ENCODE peak calls at places on chromosomes 6 and 20, in ten cellular contexts. U, I, F, H, T, X, D, P, W and M are unnamed samples.

GRCh38 chr6:30156262-30156599 is 4.8 kb downstream of the TRIM10 start:
- DNase-seq in W (peak; percentile 50), X (peak; percentile 47), U (no peak), T (peak; percentile 6), D (no peak), H (no peak), P (peak; percentile 49), I (no peak), F (no peak), M (no peak)

GRCh38 chr6:34970962-34971361 is 81.9 kb downstream of the ANKS1A start:
- DNase-seq in D (no peak), W (no peak), T (no peak), I (no peak), U (no peak), H (no peak), X (no peak), P (no peak), F (no peak), M (no peak)

GRCh38 chr6:98203170-98203806 is 631.1 kb upstream of the POU3F2 start:
- DNase-seq in U (no peak), W (no peak), F (no peak), I (peak; percentile 69), D (no peak), P (no peak), X (no peak), H (no peak), T (no peak), M (no peak)

GRCh38 chr6:85672050-85672449 is 29.4 kb upstream of the SYNCRIP start:
- DNase-seq in D (no peak), I (peak; percentile 38), U (no peak), W (no peak), F (no peak), H (no peak), P (no peak), T (no peak), X (peak; percentile 38), M (no peak)

GRCh38 chr6:152893187-152893586 is 89.7 kb downstream of the FBXO5 start:
- DNase-seq in U (no peak), F (no peak), X (no peak), D (no peak), H (no peak), P (no peak), I (no peak), W (no peak), T (no peak), M (no peak)

GRCh38 chr6:37984578-37984977 is 165.1 kb downstream of the ZFAND3 start:
- DNase-seq in T (no peak), I (no peak), F (no peak), W (no peak), X (no peak), H (no peak), D (no peak), U (no peak), P (no peak), M (no peak)

GRCh38 chr6:161242779-161243693 is 30.8 kb downstream of the AGPAT4 start:
- DNase-seq in T (no peak), X (peak; percentile 49), I (peak; percentile 78), P (no peak), D (peak; percentile 79), U (no peak), W (no peak), H (no peak), F (no peak), M (no peak)

GRCh38 chr6:99425647-99426453 is 742 bp upstream of the PNISR start:
- DNase-seq in X (peak; percentile 89), I (peak; percentile 95), P (peak; percentile 91), U (peak; percentile 73), H (peak; percentile 19), T (peak; percentile 83), D (peak; percentile 90), W (peak; percentile 96), F (peak; percentile 58), M (no peak)

GRCh38 chr6:77462359-77463307 is 658 bp downstream of the HTR1B start:
- DNase-seq in I (peak; percentile 77), H (no peak), W (no peak), P (no peak), D (peak; percentile 77), T (peak; percentile 85), U (peak; percentile 28), X (no peak), F (no peak), M (no peak)

GRCh38 chr6:20691185-20691584 is 156.9 kb downstream of the CDKAL1 start:
- DNase-seq in I (no peak), P (no peak), T (no peak), W (no peak), H (no peak), U (no peak), D (no peak), X (no peak), F (no peak), M (no peak)

GRCh38 chr6:16318538-16318937 is 80.2 kb downstream of the GMPR start:
- DNase-seq in D (no peak), H (no peak), P (no peak), T (no peak), X (no peak), U (no peak), I (no peak), W (no peak), F (no peak), M (no peak)

GRCh38 chr20:2612073-2612472 is 40.4 kb upstream of the NOP56 start:
- DNase-seq in X (no peak), F (no peak), P (no peak), W (peak; percentile 91), U (no peak), T (no peak), I (no peak), D (no peak), H (no peak), M (no peak)
- TF ChIP-seq POLR2AphosphoS5 in X (no peak), F (no peak), P (no peak), W (no peak), U (no peak), T (no peak), I (no peak), D (no peak), H (no peak), M (no peak)

GRCh38 chr20:57748601-57749130 is 38.9 kb upstream of the PMEPA1 start:
- DNase-seq in F (peak; percentile 96), T (peak; percentile 80), W (no peak), X (no peak), H (peak; percentile 56), I (no peak), D (no peak), U (peak; percentile 55), P (peak; percentile 38), M (peak; percentile 55)
- TF ChIP-seq POLR2AphosphoS5 in F (peak; percentile 37), T (peak; percentile 31), W (peak; percentile 64), X (no peak), H (no peak), I (no peak), D (no peak), U (peak; percentile 52), P (no peak), M (no peak)

DNA sequence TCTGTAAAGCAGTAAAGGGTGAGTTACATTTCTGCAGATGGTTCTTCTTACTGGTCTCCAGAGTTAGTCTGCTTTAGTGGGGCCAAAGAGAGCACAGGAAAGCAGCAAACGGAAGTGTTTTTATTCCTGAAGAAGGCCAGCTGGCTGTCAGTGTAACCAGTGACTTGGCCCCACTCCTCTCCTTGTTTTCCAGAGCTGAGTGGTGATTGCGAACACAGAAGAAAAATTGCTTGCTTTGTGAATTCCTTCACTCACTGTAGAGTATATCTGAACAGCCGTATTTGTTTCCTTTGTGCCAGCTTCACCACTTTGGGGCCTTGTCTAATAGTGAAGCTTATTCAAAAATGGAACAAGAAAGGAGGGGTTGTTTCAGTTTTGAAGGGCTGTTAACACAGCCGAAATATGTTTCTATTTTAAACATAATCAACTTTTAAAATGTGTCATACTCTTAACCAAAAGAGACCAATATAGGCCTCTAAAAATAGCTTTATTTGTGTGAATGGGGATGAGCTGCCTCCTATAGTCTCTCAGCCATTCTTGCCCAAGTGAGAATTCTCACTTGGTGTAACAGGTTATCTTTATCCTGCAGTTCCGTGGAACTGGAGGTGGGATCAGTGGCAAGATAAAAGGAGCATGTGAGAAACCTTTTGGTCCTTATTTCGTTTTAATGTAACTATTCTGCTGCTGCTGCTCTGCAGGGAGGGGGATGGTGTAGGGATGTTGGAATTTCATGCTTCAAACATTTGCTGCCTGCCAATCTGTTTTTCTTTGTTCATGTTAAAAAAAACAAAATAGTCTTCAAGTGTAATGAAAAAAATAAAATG is 37.8 kb downstream of the ZC2HC1B start:
- DNase-seq in W (no peak), P (no peak), U (no peak), X (no peak), D (no peak), T (peak; percentile 67), F (no peak), I (no peak), H (peak; percentile 8), M (peak; percentile 8)
- TF ChIP-seq POLR2AphosphoS5 in W (peak; percentile 40), P (no peak), U (no peak), X (no peak), D (no peak), T (no peak), F (no peak), I (no peak), H (no peak), M (no peak)

GRCh38 chr6:134193536-134194521 is 124.1 kb downstream of the SGK1 start:
- DNase-seq in P (no peak), I (no peak), U (no peak), T (no peak), X (no peak), D (no peak), H (no peak), F (no peak), W (peak; percentile 34), M (no peak)

GRCh38 chr6:134196568-134197301 is 121.2 kb downstream of the SGK1 start:
- DNase-seq in H (no peak), F (no peak), U (no peak), I (no peak), T (no peak), D (no peak), X (no peak), W (peak; percentile 34), P (no peak), M (no peak)

GRCh38 chr6:134195985-134196384 is 121.9 kb downstream of the SGK1 start:
- DNase-seq in I (no peak), P (no peak), D (no peak), T (no peak), H (no peak), F (no peak), X (no peak), U (no peak), W (peak; percentile 14), M (no peak)

GRCh38 chr6:134198093-134198492 is 119.8 kb downstream of the SGK1 start:
- DNase-seq in I (no peak), X (no peak), H (no peak), U (no peak), D (no peak), P (peak; percentile 100), F (no peak), W (no peak), T (no peak), M (no peak)

DNA sequence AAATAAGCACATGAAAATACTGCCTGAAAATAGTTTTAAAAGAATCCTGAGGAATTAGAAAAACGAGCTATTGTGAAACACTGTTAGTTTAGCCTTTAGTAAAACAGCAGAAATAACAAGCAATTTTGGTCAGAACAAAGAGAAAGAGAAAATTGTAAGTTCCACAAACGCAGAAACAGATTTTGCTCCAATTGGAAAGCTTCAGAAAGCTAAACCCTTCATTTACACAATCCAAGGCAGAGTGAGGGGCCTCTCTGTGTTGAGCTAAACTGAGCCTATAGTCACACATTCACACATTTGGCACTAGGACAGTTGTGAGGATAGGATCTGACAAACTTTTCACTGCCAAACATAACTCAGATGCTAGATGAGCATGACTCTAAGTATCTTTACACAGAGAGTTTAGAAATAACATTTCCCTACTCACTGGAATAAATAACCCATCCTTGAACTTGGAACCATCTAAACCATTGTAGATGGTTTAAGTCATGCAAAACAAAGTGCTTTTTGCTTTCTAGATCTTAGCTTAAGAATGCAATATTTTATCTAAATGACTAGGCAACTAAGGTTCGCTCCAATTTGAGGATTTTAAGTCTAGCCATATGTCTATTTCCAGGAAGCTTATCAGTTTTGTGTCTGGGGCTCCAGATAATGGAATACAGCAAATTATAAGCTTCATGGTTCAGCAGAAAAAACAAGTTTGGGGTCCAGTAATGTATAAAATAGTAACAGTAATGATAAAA is 122.6 kb downstream of the SGK1 start:
- DNase-seq in X (no peak), U (no peak), I (no peak), W (no peak), P (peak; percentile 84), T (no peak), F (no peak), H (no peak), D (no peak), M (no peak)
- TF ChIP-seq POLR2AphosphoS5 in X (no peak), U (no peak), I (no peak), W (no peak), P (no peak), T (no peak), F (no peak), H (no peak), D (no peak), M (no peak)